ENCODE peak calls at places on chromosome 6, in nine cellular contexts. Y, T, B, M, G, F, W, A and E are unnamed samples.
A peak's percentile ranks its signal among the peaks of the same experiment; 100 is the strongest.

GRCh38 chr6:151763938-151764680 is 43.4 kb upstream of the ESR1 start:
- DNase-seq in B (peak; percentile 66), A (peak; percentile 96), W (peak; percentile 93), F (peak; percentile 95), M (peak; percentile 99), T (peak; percentile 60), G (peak; percentile 58), Y (peak; percentile 74), E (peak; percentile 58)

GRCh38 chr6:148561629-148562028 is 185.2 kb upstream of the UST start:
- DNase-seq in T (no peak), F (no peak), A (no peak), W (no peak), M (no peak), G (no peak), B (no peak), Y (no peak), E (no peak)

GRCh38 chr6:137496392-137496767 is 2.2 kb upstream of the OLIG3 start:
- DNase-seq in M (no peak), W (no peak), G (no peak), F (no peak), A (no peak), Y (no peak), B (no peak), T (no peak), E (peak; percentile 14)

GRCh38 chr6:35728663-35729348 is 8.0 kb upstream of the ARMC12 start:
- DNase-seq in Y (no peak), M (peak; percentile 70), W (no peak), F (peak; percentile 21), A (no peak), G (no peak), B (no peak), T (peak; percentile 25), E (no peak)

GRCh38 chr6:157657754-157658153 is 165.3 kb upstream of the SNX9 start:
- DNase-seq in F (no peak), Y (no peak), T (no peak), M (no peak), A (no peak), W (no peak), B (no peak), G (no peak), E (no peak)

GRCh38 chr6:73074175-73074574 is 151.1 kb downstream of the KHDC1L start:
- DNase-seq in M (peak; percentile 72), B (no peak), W (peak; percentile 40), A (peak; percentile 21), T (no peak), G (peak; percentile 9), F (no peak), Y (no peak), E (no peak)

GRCh38 chr6:37653933-37654565 is 43.6 kb downstream of the MDGA1 start:
- DNase-seq in W (peak; percentile 74), F (no peak), G (peak; percentile 43), B (no peak), T (peak; percentile 83), A (peak; percentile 22), M (peak; percentile 45), Y (no peak), E (peak; percentile 34)

GRCh38 chr6:132365319-132365907 is 35.9 kb downstream of the MOXD1 start:
- DNase-seq in F (no peak), W (no peak), Y (no peak), A (no peak), T (no peak), B (no peak), G (no peak), M (no peak), E (no peak)

DNA sequence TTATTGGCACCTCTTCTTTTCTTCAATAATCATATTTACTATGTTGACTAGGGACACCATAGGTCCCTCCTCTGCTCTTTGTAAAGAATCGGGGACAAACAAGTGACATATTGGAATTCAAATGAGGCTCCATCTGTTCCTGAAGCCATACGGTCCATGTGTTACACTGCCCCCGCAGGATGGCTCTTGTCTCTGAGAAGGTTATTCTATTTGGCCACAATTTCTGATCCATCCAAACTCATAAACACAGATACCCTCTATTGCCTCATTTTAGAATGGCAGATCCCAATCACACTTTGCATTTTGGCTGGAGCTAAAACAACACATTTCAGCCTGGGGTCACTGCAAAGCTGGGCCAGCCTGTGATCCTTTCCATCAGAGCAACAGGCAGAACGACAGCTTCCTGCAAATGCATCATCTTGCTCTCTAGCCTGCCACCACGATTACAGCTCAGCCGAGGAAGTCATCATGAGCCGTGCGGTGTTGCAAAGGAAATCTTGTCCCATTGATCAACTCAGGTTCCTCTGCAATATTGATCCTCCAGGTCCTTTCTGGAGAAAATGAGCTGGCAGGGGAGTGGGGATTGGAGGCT is 73.2 kb downstream of the AGPAT4 start:
- DNase-seq in F (no peak), B (no peak), A (no peak), Y (no peak), T (no peak), W (no peak), M (no peak), G (no peak), E (no peak)
- TF ChIP-seq CTCF in F (no peak), B (no peak), A (no peak), Y (no peak), T (peak; percentile 45), W (peak; percentile 56), M (no peak), G (no peak), E (peak; percentile 31)

GRCh38 chr6:75348882-75349261 is 64.3 kb upstream of the TMEM30A start:
- DNase-seq in F (no peak), T (no peak), M (no peak), A (no peak), Y (no peak), B (no peak), G (no peak), W (no peak), E (no peak)

GRCh38 chr6:75350808-75351207 is 66.2 kb upstream of the TMEM30A start:
- DNase-seq in M (no peak), Y (no peak), W (no peak), F (no peak), A (no peak), B (no peak), T (no peak), G (no peak), E (no peak)

GRCh38 chr6:75347797-75348610 is 63.4 kb upstream of the TMEM30A start:
- DNase-seq in W (no peak), A (no peak), T (no peak), B (no peak), Y (no peak), F (no peak), M (no peak), G (no peak), E (no peak)

GRCh38 chr6:75350156-75350555 is 65.6 kb upstream of the TMEM30A start:
- DNase-seq in A (no peak), B (no peak), G (no peak), F (no peak), Y (no peak), W (no peak), M (no peak), T (no peak), E (no peak)

DNA sequence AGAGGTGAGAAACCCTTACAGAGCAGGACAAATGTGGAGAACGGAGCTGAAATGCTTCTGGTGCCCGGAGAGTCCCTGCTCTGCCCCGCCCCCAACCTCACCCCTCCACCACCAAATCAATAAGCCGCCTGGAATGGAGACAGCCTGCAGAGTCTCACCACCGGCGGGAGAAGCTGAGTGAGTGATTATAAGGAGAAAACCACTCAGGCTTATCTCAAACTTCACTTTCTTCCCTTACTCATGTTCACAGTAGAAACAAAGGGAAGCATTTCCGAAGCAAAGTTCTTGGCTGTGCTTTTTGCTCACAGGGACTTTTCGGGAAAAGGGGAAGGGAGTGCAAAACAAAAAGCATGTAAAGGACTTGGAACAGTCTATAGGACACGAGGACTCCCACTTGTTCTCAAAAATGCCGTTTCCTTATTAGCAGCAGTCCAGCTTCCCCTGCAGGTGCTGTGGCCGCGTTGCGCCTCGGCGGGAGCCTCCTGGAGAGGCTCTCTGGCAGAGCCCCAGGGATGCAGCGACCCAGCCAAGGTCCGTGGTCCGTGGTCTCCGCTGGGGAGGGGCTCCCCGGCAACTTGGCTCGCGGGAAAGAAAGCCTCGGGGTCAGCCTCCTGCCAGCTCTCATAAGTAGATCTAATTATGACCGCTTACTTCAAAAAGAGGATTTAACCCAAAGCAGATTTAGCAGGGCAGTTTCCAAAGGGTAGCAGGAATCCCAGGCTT is 64.8 kb upstream of the TMEM30A start:
- DNase-seq in T (peak; percentile 10), B (no peak), F (peak; percentile 23), A (no peak), M (peak; percentile 14), Y (no peak), W (peak; percentile 33), G (no peak), E (peak; percentile 40)
- TF ChIP-seq CTCF in T (no peak), B (peak; percentile 22), F (peak; percentile 38), A (no peak), M (no peak), Y (peak; percentile 5), W (peak; percentile 42), G (no peak), E (peak; percentile 45)

GRCh38 chr6:53124131-53124800 is 24.4 kb downstream of the GCM1 start:
- DNase-seq in G (no peak), T (no peak), F (no peak), M (peak; percentile 23), B (no peak), A (no peak), W (no peak), Y (no peak), E (no peak)

GRCh38 chr6:53115741-53116140 is 32.9 kb downstream of the GCM1 start:
- DNase-seq in W (no peak), M (no peak), B (no peak), T (no peak), F (no peak), A (no peak), Y (no peak), G (no peak), E (no peak)

GRCh38 chr6:53115113-53115512 is 33.5 kb downstream of the GCM1 start:
- DNase-seq in A (no peak), M (no peak), T (no peak), W (no peak), Y (no peak), B (no peak), F (no peak), G (no peak), E (no peak)

GRCh38 chr6:53119349-53119748 is 29.3 kb downstream of the GCM1 start:
- DNase-seq in W (no peak), G (peak; percentile 4), B (no peak), M (peak; percentile 27), T (no peak), A (no peak), F (no peak), Y (no peak), E (no peak)

GRCh38 chr6:53119772-53120409 is 28.8 kb downstream of the GCM1 start:
- DNase-seq in B (no peak), G (peak; percentile 17), A (peak; percentile 23), M (peak; percentile 78), Y (no peak), F (no peak), W (peak; percentile 57), T (no peak), E (no peak)
- TF ChIP-seq CTCF in B (no peak), G (no peak), A (no peak), M (no peak), Y (no peak), F (no peak), W (no peak), T (no peak), E (no peak)

GRCh38 chr6:17703256-17703694 is 3.5 kb downstream of the NUP153 start:
- DNase-seq in G (no peak), Y (peak; percentile 18), W (peak; percentile 42), T (peak; percentile 65), M (peak; percentile 86), B (peak; percentile 42), A (peak; percentile 45), F (peak; percentile 10), E (no peak)

GRCh38 chr6:17707371-17707651 is 586 bp upstream of the NUP153 start:
- DNase-seq in W (no peak), M (no peak), F (no peak), A (no peak), G (no peak), T (no peak), B (no peak), Y (no peak), E (no peak)

GRCh38 chr6:17706580-17707370 is at the start of gene NUP153:
- DNase-seq in Y (peak; percentile 94), G (peak; percentile 86), T (peak; percentile 97), A (peak; percentile 95), M (peak; percentile 99), F (peak; percentile 98), B (peak; percentile 91), W (peak; percentile 98), E (peak; percentile 100)

GRCh38 chr6:17705428-17705777 is 1.3 kb downstream of the NUP153 start:
- DNase-seq in A (peak; percentile 86), B (no peak), W (peak; percentile 70), G (peak; percentile 57), T (peak; percentile 87), Y (peak; percentile 13), F (peak; percentile 64), M (peak; percentile 62), E (no peak)

DNA sequence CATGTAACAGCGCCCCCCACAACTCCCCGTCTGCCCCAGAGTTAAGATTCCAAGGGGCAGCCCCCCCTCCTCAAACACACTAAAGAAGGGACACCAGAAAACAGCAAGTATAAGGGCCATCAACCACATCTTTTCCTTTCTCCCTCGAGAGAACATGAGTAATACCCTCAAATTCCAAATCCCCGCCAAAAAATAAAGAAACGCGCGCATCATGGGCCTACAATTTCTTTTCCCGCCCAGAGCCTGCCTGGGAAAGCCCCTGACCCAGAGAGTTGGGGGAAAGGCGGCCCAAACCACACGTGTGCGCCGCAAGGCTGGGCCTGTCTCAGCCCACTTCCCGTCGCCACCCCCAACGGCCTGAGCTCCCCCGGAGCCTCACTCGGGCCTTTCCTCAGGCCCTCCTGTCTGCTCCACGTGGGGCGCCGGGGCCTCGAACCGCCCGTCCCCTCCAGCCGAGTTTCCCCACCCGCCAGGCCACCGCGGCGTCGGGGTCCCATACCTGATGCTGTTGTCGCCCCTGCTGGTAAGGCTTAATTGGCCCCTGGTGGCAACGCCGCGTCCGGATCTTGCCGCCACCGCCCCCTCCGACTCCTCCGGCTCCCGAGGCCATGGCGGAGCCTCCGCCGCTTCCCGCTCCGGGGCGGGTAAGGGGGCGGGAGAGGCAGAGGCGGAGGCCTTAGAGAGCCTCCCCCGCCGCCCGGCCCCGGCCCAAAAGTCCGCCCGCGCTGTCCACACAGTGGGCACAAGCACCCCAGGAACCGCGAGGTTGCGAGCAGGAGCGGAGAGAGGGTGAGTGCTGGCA is 746 bp downstream of the NUP153 start:
- DNase-seq in W (peak; percentile 33), M (peak; percentile 75), A (peak; percentile 65), T (peak; percentile 75), Y (peak; percentile 6), F (peak; percentile 61), B (no peak), G (peak; percentile 48), E (peak; percentile 48)
- TF ChIP-seq CTCF in W (peak; percentile 27), M (peak; percentile 2), A (no peak), T (peak; percentile 41), Y (no peak), F (peak; percentile 11), B (peak; percentile 9), G (no peak), E (peak; percentile 25)